ENCODE peak calls at places on chromosomes 16 and 17, in eight cellular contexts. S is PC-9; A is cardiac muscle cell; I is NCI-H1092 treated with DMSO at 0.1 percent for 48 hours; R is activated CD4-positive, alpha-beta T cell treated with anti-CD3 and anti-CD28 coated beads, Interleukin-2, amount 50 U/mL, for 24 hours; N is HL-60; X is colonic mucosa; U is RPMI7951. B is an unnamed sample.

GRCh38 chr16:11094075-11094593 is 149.8 kb downstream of the CLEC16A start:
- DNase-seq in S (peak; percentile 83), A (peak; percentile 68), U (peak; percentile 92), N (peak; percentile 91), I (no peak), X (no peak), R (peak; percentile 38), B (no peak)

GRCh38 chr16:22092143-22092933 is at the start of gene VWA3A:
- DNase-seq in R (no peak), U (no peak), A (peak; percentile 66), X (no peak), S (peak; percentile 39), I (no peak), N (no peak), B (no peak)

GRCh38 chr16:22070361-22071351 is 21.7 kb upstream of the VWA3A start:
- DNase-seq in U (no peak), R (no peak), S (no peak), N (no peak), I (no peak), A (peak; percentile 63), X (no peak), B (peak; percentile 70)

GRCh38 chr17:44069974-44070454 is 521 bp upstream of the G6PC3 start:
- DNase-seq in S (peak; percentile 53), R (no peak), X (no peak), U (no peak), I (no peak), A (peak; percentile 32), N (peak; percentile 57), B (no peak)

GRCh38 chr16:53911506-53911905 is 207.6 kb downstream of the FTO start:
- DNase-seq in S (no peak), R (no peak), A (no peak), U (no peak), N (no peak), I (no peak), X (no peak), B (no peak)

GRCh38 chr16:3170440-3171180 is 17.4 kb upstream of the OR1F1 start:
- DNase-seq in A (no peak), U (no peak), N (no peak), X (no peak), R (no peak), I (no peak), S (no peak), B (no peak)

GRCh38 chr17:49035470-49036269 is 38.5 kb downstream of the IGF2BP1 start:
- DNase-seq in I (peak; percentile 24), R (peak; percentile 13), U (peak; percentile 67), N (peak; percentile 35), A (peak; percentile 66), S (no peak), X (peak; percentile 54), B (peak; percentile 16)

GRCh38 chr17:3845361-3845753 is 689 bp downstream of the NCBP3 start:
- DNase-seq in N (no peak), I (no peak), U (peak; percentile 19), S (peak; percentile 49), R (peak; percentile 17), A (peak; percentile 19), X (no peak), B (no peak)

GRCh38 chr17:80414508-80414802 is 512 bp upstream of the ENDOV start:
- DNase-seq in S (no peak), I (no peak), X (no peak), N (no peak), A (no peak), U (no peak), R (no peak), B (no peak)

GRCh38 chr17:82302991-82303943 is 14.1 kb downstream of the CD7 start:
- DNase-seq in A (no peak), X (no peak), R (no peak), N (no peak), S (no peak), I (no peak), U (no peak), B (no peak)

GRCh38 chr17:73231363-73231762 is 30.3 kb downstream of the CPSF4L start:
- DNase-seq in A (peak; percentile 27), N (peak; percentile 8), S (no peak), R (no peak), X (peak; percentile 42), I (peak; percentile 29), U (peak; percentile 26), B (no peak)

GRCh38 chr16:83792391-83792790 is 15.4 kb upstream of the HSBP1 start:
- DNase-seq in A (no peak), R (no peak), U (no peak), S (no peak), I (no peak), N (no peak), X (no peak), B (no peak)

GRCh38 chr17:35965272-35965671 is 16.0 kb downstream of the CCL16 start:
- DNase-seq in X (no peak), N (no peak), R (no peak), A (no peak), S (no peak), U (no peak), I (no peak), B (no peak)

GRCh38 chr16:88971371-88972097 is 5.5 kb downstream of the CBFA2T3 start:
- DNase-seq in X (no peak), A (no peak), R (no peak), S (no peak), N (no peak), U (no peak), I (no peak), B (no peak)

GRCh38 chr17:48738803-48739526 is 10.4 kb upstream of the HOXB13 start:
- DNase-seq in U (no peak), N (no peak), X (no peak), I (no peak), A (no peak), S (no peak), R (no peak), B (no peak)

GRCh38 chr16:68396481-68396880 is 51.8 kb downstream of the SMPD3 start:
- DNase-seq in S (no peak), A (peak; percentile 61), R (peak; percentile 12), N (peak; percentile 29), I (peak; percentile 15), X (peak; percentile 70), U (peak; percentile 39), B (no peak)

GRCh38 chr17:27306276-27306820 is 12.4 kb downstream of the WSB1 start:
- DNase-seq in S (no peak), I (no peak), U (no peak), A (no peak), X (no peak), R (no peak), N (no peak), B (no peak)

GRCh38 chr16:80804061-80804450 is 342 bp downstream of the CDYL2 start:
- DNase-seq in N (peak; percentile 7), X (peak; percentile 36), U (peak; percentile 8), R (peak; percentile 48), S (no peak), I (no peak), A (peak; percentile 76), B (no peak)

B was measured in NCI-H1694 treated with DMSO at 0.1 percent for 48 hours.